ENCODE peak calls at places on chromosomes 1 and 21, in eight cellular contexts. Q, U, V, N, D, S, C and G are unnamed samples.

GRCh38 chr1:202343652-202344349 is 2.1 kb upstream of the UBE2T start:
- DNase-seq in C (peak), V (no peak), S (no peak), U (no peak), Q (no peak), D (peak), N (peak), G (no peak)

GRCh38 chr1:3417082-3417728 is 37.3 kb upstream of the ARHGEF16 start:
- DNase-seq in V (no peak), U (no peak), C (no peak), N (no peak), S (no peak), D (no peak), Q (no peak), G (no peak)

GRCh38 chr1:45340816-45341215 is 576 bp upstream of the MUTYH start:
- DNase-seq in C (peak), Q (no peak), U (no peak), S (no peak), D (no peak), N (no peak), V (no peak), G (no peak)

GRCh38 chr1:162702628-162703027 is 70.4 kb downstream of the DDR2 start:
- DNase-seq in C (no peak), U (no peak), Q (no peak), D (no peak), S (no peak), V (no peak), N (no peak), G (no peak)

GRCh38 chr1:94092210-94092613 is 28.7 kb downstream of the ABCA4 start:
- DNase-seq in D (peak), V (no peak), N (peak), C (peak), S (no peak), U (no peak), Q (no peak), G (no peak)

GRCh38 chr1:209443361-209443931 is 140.1 kb upstream of the CAMK1G start:
- DNase-seq in S (no peak), D (no peak), C (no peak), Q (no peak), V (no peak), U (no peak), N (no peak), G (no peak)

GRCh38 chr1:234972411-234973191 is 156.0 kb downstream of the TOMM20 start:
- DNase-seq in Q (no peak), S (no peak), C (no peak), V (no peak), D (peak), U (no peak), N (peak), G (no peak)

GRCh38 chr1:243470492-243470891 is 214.7 kb downstream of the SDCCAG8 start:
- DNase-seq in N (peak), D (no peak), Q (no peak), U (peak), S (no peak), V (no peak), C (no peak), G (no peak)

GRCh38 chr1:161037661-161038522 is 872 bp downstream of the TSTD1 start:
- DNase-seq in Q (no peak), S (no peak), C (no peak), N (no peak), U (no peak), V (no peak), D (no peak), G (no peak)

GRCh38 chr1:43345119-43345518 is 7.5 kb downstream of the MPL start:
- DNase-seq in Q (no peak), N (no peak), D (no peak), U (no peak), V (no peak), C (no peak), S (no peak), G (no peak)

GRCh38 chr1:22238356-22239224 is 95.7 kb upstream of the WNT4 start:
- DNase-seq in V (no peak), D (no peak), N (no peak), U (no peak), Q (no peak), C (no peak), S (no peak), G (no peak)

GRCh38 chr1:109630881-109631512 is 11.4 kb downstream of the AMPD2 start:
- DNase-seq in S (no peak), U (no peak), C (no peak), N (no peak), Q (no peak), V (no peak), D (no peak), G (no peak)

GRCh38 chr1:20172033-20172588 is 13.8 kb upstream of the UBXN10 start:
- DNase-seq in N (no peak), D (no peak), Q (no peak), V (no peak), S (no peak), U (no peak), C (no peak), G (no peak)

GRCh38 chr1:43134640-43135039 is 37.5 kb downstream of the EBNA1BP2 start:
- DNase-seq in D (no peak), N (no peak), C (no peak), U (no peak), V (no peak), S (no peak), Q (no peak), G (no peak)

GRCh38 chr1:4655674-4656532 is 1.5 kb downstream of the AJAP1 start:
- DNase-seq in S (no peak), C (peak), Q (peak), V (peak), D (peak), U (peak), N (peak), G (peak)

GRCh38 chr21:45559216-45560105 is 17.2 kb upstream of the SLC19A1 start:
- DNase-seq in Q (no peak), D (no peak), S (peak), C (no peak), U (no peak), V (no peak), N (no peak), G (peak)

GRCh38 chr1:39688706-39689105 is 2.5 kb downstream of the HPCAL4 start:
- DNase-seq in N (no peak), D (no peak), V (no peak), Q (no peak), S (no peak), C (no peak), U (no peak), G (no peak)

GRCh38 chr1:215637041-215637573 is 70.0 kb downstream of the KCTD3 start:
- DNase-seq in D (peak), V (no peak), Q (no peak), U (no peak), C (no peak), N (peak), S (no peak), G (peak)

GRCh38 chr1:18118078-18118477 is 10.5 kb downstream of the IGSF21 start:
- DNase-seq in S (no peak), Q (no peak), D (no peak), U (peak), C (no peak), N (no peak), V (peak), G (no peak)